ENCODE peak calls at places on chromosomes 4 and X, in nine cellular contexts. W is SJSA1; C is lower lobe of right lung; S is NCI-H510A treated with DMSO at 0.1 percent for 48 hours; N is fibroblast of mammary gland; B is CD4-positive, CD25-positive, alpha-beta regulatory T cell; H is cardiac fibroblast; K is NCI-H146; J is activated T-helper 1 cell treated with anti-CD3 and anti-CD28 coated beads, Interleukin-2, amount 50 U/mL, for 16 hours. L is an unnamed sample.

GRCh38 chrX:5425119-5425518 is 803.5 kb downstream of the NLGN4X start:
- DNase-seq in W (no peak), C (no peak), S (no peak), N (no peak), B (no peak), H (no peak), K (no peak), J (no peak), L (no peak)

GRCh38 chr4:6627832-6628231 is 12.7 kb upstream of the MRFAP1 start:
- DNase-seq in W (no peak), C (no peak), S (no peak), N (no peak), B (no peak), H (no peak), K (no peak), J (no peak), L (no peak)

GRCh38 chrX:40581333-40581910 is 652 bp downstream of the ATP6AP2 start:
- DNase-seq in W (peak), C (no peak), S (no peak), N (peak), B (peak), H (peak), K (no peak), J (no peak), L (peak)

GRCh38 chr4:5575941-5576340 is 132.4 kb downstream of the EVC2 start:
- DNase-seq in W (no peak), C (no peak), S (no peak), N (no peak), B (no peak), H (no peak), K (no peak), J (no peak), L (no peak)

GRCh38 chr4:152100378-152101201 is 339.8 kb upstream of the GATB start:
- DNase-seq in W (no peak), C (no peak), S (no peak), N (no peak), B (peak), H (no peak), K (no peak), J (peak), L (peak)

GRCh38 chr4:2284934-2285664 is 23.2 kb upstream of the MXD4 start:
- DNase-seq in W (no peak), C (peak), S (no peak), N (peak), B (no peak), H (peak), K (no peak), J (no peak), L (no peak)

GRCh38 chr4:152983774-152984411 is 47.8 kb downstream of the FHDC1 start:
- DNase-seq in W (no peak), C (no peak), S (no peak), N (peak), B (no peak), H (peak), K (no peak), J (no peak), L (no peak)

GRCh38 chr4:4890574-4891260 is 31.3 kb downstream of the MSX1 start:
- DNase-seq in W (no peak), C (no peak), S (no peak), N (no peak), B (no peak), H (no peak), K (no peak), J (no peak), L (no peak)

GRCh38 chrX:40304115-40304514 is 206.4 kb upstream of the BCOR start:
- DNase-seq in W (no peak), C (no peak), S (no peak), N (no peak), B (no peak), H (no peak), K (no peak), J (no peak), L (no peak)

GRCh38 chr4:107519057-107519456 is 201.0 kb downstream of the PAPSS1 start:
- DNase-seq in W (peak), C (no peak), S (no peak), N (peak), B (no peak), H (peak), K (no peak), J (no peak), L (no peak)

GRCh38 chr4:116573540-116573939 is 511.8 kb downstream of the TRAM1L1 start:
- DNase-seq in W (no peak), C (no peak), S (no peak), N (no peak), B (no peak), H (no peak), K (no peak), J (no peak), L (no peak)

GRCh38 chrX:15600071-15600470 is 689 bp downstream of the ACE2 start:
- DNase-seq in W (no peak), C (no peak), S (no peak), N (no peak), B (no peak), H (no peak), K (no peak), J (no peak), L (no peak)

GRCh38 chrX:133531012-133531411 is 115.7 kb upstream of the GPC4 start:
- DNase-seq in W (no peak), C (no peak), S (no peak), N (no peak), B (no peak), H (no peak), K (no peak), J (no peak), L (no peak)

GRCh38 chr4:172009461-172009860 is 196.3 kb downstream of the GALNTL6 start:
- DNase-seq in W (peak), C (no peak), S (no peak), N (no peak), B (no peak), H (no peak), K (no peak), J (no peak), L (no peak)

GRCh38 chr4:174626310-174627022 is 104.2 kb upstream of the HPGD start:
- DNase-seq in W (no peak), C (no peak), S (no peak), N (no peak), B (no peak), H (no peak), K (no peak), J (no peak), L (no peak)

GRCh38 chr4:40283968-40284367 is 51.2 kb upstream of the CHRNA9 start:
- DNase-seq in W (peak), C (no peak), S (no peak), N (peak), B (peak), H (no peak), K (no peak), J (peak), L (peak)

GRCh38 chr4:2925931-2926860 is 37.0 kb downstream of the NOP14 start:
- DNase-seq in W (no peak), C (peak), S (no peak), N (no peak), B (no peak), H (no peak), K (no peak), J (no peak), L (no peak)

GRCh38 chr4:55218041-55218440 is 92.6 kb upstream of the KDR start:
- DNase-seq in W (no peak), C (no peak), S (no peak), N (no peak), B (no peak), H (no peak), K (no peak), J (no peak), L (no peak)

GRCh38 chrX:39764441-39764914 is 333.3 kb downstream of the BCOR start:
- DNase-seq in W (peak), C (no peak), S (no peak), N (no peak), B (no peak), H (no peak), K (peak), J (no peak), L (no peak)

GRCh38 chrX:108298165-108298602 is 140.0 kb downstream of the COL4A6 start:
- DNase-seq in W (no peak), C (no peak), S (no peak), N (no peak), B (no peak), H (no peak), K (no peak), J (no peak), L (no peak)

GRCh38 chr4:86606809-86607208 is 12.7 kb downstream of the PTPN13 start:
- DNase-seq in W (no peak), C (no peak), S (no peak), N (no peak), B (no peak), H (no peak), K (no peak), J (no peak), L (no peak)